ENCODE peak calls at places on chromosomes 4 and X, in nine cellular contexts. One of them, this sample, is unnamed. For H3K9me3 and H3K4me1, the result is how much of the 10 kb centered on the place peaks cover.

GRCh38 chr4:169252339-169253086 is 18.2 kb downstream of the SH3RF1 start:
- DNase-seq in colonic mucosa: no peak
- DNase-seq in A549: no peak
- DNase-seq in lung: no peak
- DNase-seq in breast epithelium: no peak
- DNase-seq in Peyer's patch: no peak
- DNase-seq in tibial nerve: no peak
- DNase-seq in H1: no peak
- DNase-seq in tibial artery: no peak
- DNase-seq in this sample: no peak

GRCh38 chr4:101801957-101802356 is 11.4 kb downstream of the BANK1 start:
- DNase-seq in colonic mucosa: no peak
- DNase-seq in A549: no peak
- DNase-seq in lung: no peak
- DNase-seq in breast epithelium: no peak
- DNase-seq in Peyer's patch: no peak
- DNase-seq in tibial nerve: no peak
- DNase-seq in H1: no peak
- DNase-seq in tibial artery: no peak
- DNase-seq in this sample: no peak

GRCh38 chrX:53071064-53071463 is 11.1 kb upstream of the TSPYL2 start:
- DNase-seq in colonic mucosa: no peak
- DNase-seq in A549: no peak
- DNase-seq in lung: no peak
- DNase-seq in breast epithelium: no peak
- DNase-seq in Peyer's patch: no peak
- DNase-seq in tibial nerve: no peak
- DNase-seq in H1: no peak
- DNase-seq in tibial artery: no peak
- DNase-seq in this sample: no peak

GRCh38 chr4:124527364-124527763 is 185.2 kb downstream of the ANKRD50 start:
- DNase-seq in colonic mucosa: no peak
- DNase-seq in A549: no peak
- DNase-seq in lung: no peak
- DNase-seq in breast epithelium: no peak
- DNase-seq in Peyer's patch: no peak
- DNase-seq in tibial nerve: no peak
- DNase-seq in H1: no peak
- DNase-seq in tibial artery: no peak
- DNase-seq in this sample: no peak

GRCh38 chrX:16585486-16586370 is 64.2 kb upstream of the S100G start:
- DNase-seq in colonic mucosa: no peak
- DNase-seq in A549: no peak
- DNase-seq in lung: no peak
- DNase-seq in breast epithelium: no peak
- DNase-seq in Peyer's patch: no peak
- DNase-seq in tibial nerve: no peak
- DNase-seq in H1: no peak
- DNase-seq in tibial artery: no peak
- DNase-seq in this sample: no peak

GRCh38 chr4:78032446-78032845 is 24.7 kb upstream of the FRAS1 start:
- DNase-seq in colonic mucosa: no peak
- DNase-seq in A549: no peak
- DNase-seq in lung: no peak
- DNase-seq in breast epithelium: no peak
- DNase-seq in Peyer's patch: no peak
- DNase-seq in tibial nerve: no peak
- DNase-seq in H1: no peak
- DNase-seq in tibial artery: no peak
- DNase-seq in this sample: no peak

GRCh38 chr4:154579927-154580326 is 10.6 kb downstream of the FGA start:
- DNase-seq in colonic mucosa: no peak
- DNase-seq in A549: no peak
- DNase-seq in lung: no peak
- DNase-seq in breast epithelium: no peak
- DNase-seq in Peyer's patch: no peak
- DNase-seq in tibial nerve: no peak
- DNase-seq in H1: no peak
- DNase-seq in tibial artery: no peak
- DNase-seq in this sample: no peak

GRCh38 chr4:68180858-68181531 is 51.3 kb upstream of the TMPRSS11F start:
- DNase-seq in colonic mucosa: no peak
- DNase-seq in A549: peak
- DNase-seq in lung: no peak
- DNase-seq in breast epithelium: no peak
- DNase-seq in Peyer's patch: no peak
- DNase-seq in tibial nerve: no peak
- DNase-seq in H1: no peak
- DNase-seq in tibial artery: no peak
- DNase-seq in this sample: no peak

GRCh38 chr4:22986881-22987280 is 294.1 kb downstream of the GBA3 start:
- DNase-seq in colonic mucosa: no peak
- DNase-seq in A549: no peak
- DNase-seq in lung: no peak
- DNase-seq in breast epithelium: no peak
- DNase-seq in Peyer's patch: no peak
- DNase-seq in tibial nerve: no peak
- DNase-seq in H1: no peak
- DNase-seq in tibial artery: no peak
- DNase-seq in this sample: no peak

GRCh38 chr4:113945906-113946305 is 33.5 kb downstream of the ARSJ start:
- DNase-seq in colonic mucosa: no peak
- DNase-seq in A549: no peak
- DNase-seq in lung: no peak
- DNase-seq in breast epithelium: no peak
- DNase-seq in Peyer's patch: no peak
- DNase-seq in tibial nerve: no peak
- DNase-seq in H1: no peak
- DNase-seq in tibial artery: no peak
- DNase-seq in this sample: no peak

GRCh38 chrX:145068450-145068849 is 178.9 kb upstream of the SPANXN1 start:
- DNase-seq in colonic mucosa: no peak
- DNase-seq in A549: no peak
- DNase-seq in lung: no peak
- DNase-seq in breast epithelium: no peak
- DNase-seq in Peyer's patch: no peak
- DNase-seq in tibial nerve: no peak
- DNase-seq in H1: no peak
- DNase-seq in tibial artery: no peak
- DNase-seq in this sample: no peak
- H3K9me3 ChIP-seq in colonic mucosa: under half
- H3K9me3 ChIP-seq in A549: under half
- H3K9me3 ChIP-seq in lung: under half
- H3K9me3 ChIP-seq in breast epithelium: under half
- H3K9me3 ChIP-seq in Peyer's patch: under half
- H3K9me3 ChIP-seq in tibial nerve: under half
- H3K9me3 ChIP-seq in H1: under half
- H3K9me3 ChIP-seq in tibial artery: under half
- H3K9me3 ChIP-seq in this sample: under half

GRCh38 chr4:25547343-25547742 is 108.3 kb upstream of the SLC34A2 start:
- DNase-seq in colonic mucosa: no peak
- DNase-seq in A549: no peak
- DNase-seq in lung: no peak
- DNase-seq in breast epithelium: no peak
- DNase-seq in Peyer's patch: no peak
- DNase-seq in tibial nerve: no peak
- DNase-seq in H1: no peak
- DNase-seq in tibial artery: no peak
- DNase-seq in this sample: peak

GRCh38 chr4:25551608-25552007 is 104.0 kb upstream of the SLC34A2 start:
- DNase-seq in colonic mucosa: peak
- DNase-seq in A549: no peak
- DNase-seq in lung: peak
- DNase-seq in breast epithelium: no peak
- DNase-seq in Peyer's patch: no peak
- DNase-seq in tibial nerve: no peak
- DNase-seq in H1: no peak
- DNase-seq in tibial artery: no peak
- DNase-seq in this sample: peak

GRCh38 chr4:25552580-25553271 is 102.9 kb upstream of the SLC34A2 start:
- DNase-seq in colonic mucosa: peak
- DNase-seq in A549: peak
- DNase-seq in lung: peak
- DNase-seq in breast epithelium: peak
- DNase-seq in Peyer's patch: peak
- DNase-seq in tibial nerve: no peak
- DNase-seq in H1: no peak
- DNase-seq in tibial artery: no peak
- DNase-seq in this sample: peak

GRCh38 chr4:25549413-25549812 is 106.2 kb upstream of the SLC34A2 start:
- DNase-seq in colonic mucosa: no peak
- DNase-seq in A549: no peak
- DNase-seq in lung: no peak
- DNase-seq in breast epithelium: no peak
- DNase-seq in Peyer's patch: no peak
- DNase-seq in tibial nerve: no peak
- DNase-seq in H1: no peak
- DNase-seq in tibial artery: no peak
- DNase-seq in this sample: no peak

DNA sequence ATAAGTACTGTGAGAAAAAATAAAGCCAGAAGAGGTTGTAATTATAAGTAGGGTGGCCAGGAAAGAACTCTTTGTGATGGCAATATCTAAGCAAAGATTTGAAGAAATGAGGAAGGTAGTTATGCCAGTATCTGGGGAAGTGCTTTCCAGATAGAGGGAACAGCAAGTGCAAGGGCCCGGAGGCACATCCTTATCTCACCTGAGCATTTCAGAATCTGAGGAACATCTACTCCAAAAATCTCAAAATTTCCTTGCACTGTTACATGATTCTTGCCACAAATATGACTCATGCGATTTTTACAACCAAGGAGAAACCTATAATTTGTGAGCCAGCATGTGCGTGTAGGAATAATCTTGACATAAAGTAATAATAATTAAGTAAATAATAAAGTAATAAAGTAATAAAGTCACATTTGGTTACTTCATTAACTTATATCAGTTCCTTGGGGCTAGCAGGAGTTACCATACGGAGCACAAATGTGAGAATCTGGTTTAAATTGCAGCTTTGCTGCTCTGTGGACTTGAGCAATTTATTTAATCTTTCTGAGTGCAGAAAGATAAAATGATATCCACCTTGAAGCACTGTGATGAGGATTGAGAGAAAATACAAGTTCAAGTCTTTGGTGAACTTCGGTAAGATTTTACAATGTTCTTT is 105.1 kb upstream of the SLC34A2 start:
- DNase-seq in colonic mucosa: no peak
- DNase-seq in A549: no peak
- DNase-seq in lung: no peak
- DNase-seq in breast epithelium: no peak
- DNase-seq in Peyer's patch: no peak
- DNase-seq in tibial nerve: no peak
- DNase-seq in H1: no peak
- DNase-seq in tibial artery: no peak
- DNase-seq in this sample: no peak
- H3K4me1 ChIP-seq in colonic mucosa: under half
- H3K4me1 ChIP-seq in A549: under half
- H3K4me1 ChIP-seq in lung: under half
- H3K4me1 ChIP-seq in breast epithelium: under half
- H3K4me1 ChIP-seq in Peyer's patch: under half
- H3K4me1 ChIP-seq in tibial nerve: under half
- H3K4me1 ChIP-seq in H1: under half
- H3K4me1 ChIP-seq in tibial artery: under half
- H3K4me1 ChIP-seq in this sample: under half

GRCh38 chrX:153387987-153388721 is 13.0 kb downstream of the PNMA6E start:
- DNase-seq in colonic mucosa: no peak
- DNase-seq in A549: no peak
- DNase-seq in lung: no peak
- DNase-seq in breast epithelium: no peak
- DNase-seq in Peyer's patch: no peak
- DNase-seq in tibial nerve: no peak
- DNase-seq in H1: no peak
- DNase-seq in tibial artery: no peak
- DNase-seq in this sample: no peak

GRCh38 chrX:153384390-153384789 is 16.8 kb downstream of the PNMA6E start:
- DNase-seq in colonic mucosa: no peak
- DNase-seq in A549: no peak
- DNase-seq in lung: no peak
- DNase-seq in breast epithelium: no peak
- DNase-seq in Peyer's patch: no peak
- DNase-seq in tibial nerve: no peak
- DNase-seq in H1: no peak
- DNase-seq in tibial artery: no peak
- DNase-seq in this sample: no peak

GRCh38 chrX:153386097-153386496 is 15.1 kb downstream of the PNMA6E start:
- DNase-seq in colonic mucosa: no peak
- DNase-seq in A549: no peak
- DNase-seq in lung: no peak
- DNase-seq in breast epithelium: no peak
- DNase-seq in Peyer's patch: no peak
- DNase-seq in tibial nerve: no peak
- DNase-seq in H1: no peak
- DNase-seq in tibial artery: no peak
- DNase-seq in this sample: no peak

GRCh38 chrX:153388722-153389459 is 12.3 kb downstream of the PNMA6E start:
- DNase-seq in colonic mucosa: peak
- DNase-seq in A549: no peak
- DNase-seq in lung: no peak
- DNase-seq in breast epithelium: no peak
- DNase-seq in Peyer's patch: no peak
- DNase-seq in tibial nerve: no peak
- DNase-seq in H1: no peak
- DNase-seq in tibial artery: no peak
- DNase-seq in this sample: no peak

DNA sequence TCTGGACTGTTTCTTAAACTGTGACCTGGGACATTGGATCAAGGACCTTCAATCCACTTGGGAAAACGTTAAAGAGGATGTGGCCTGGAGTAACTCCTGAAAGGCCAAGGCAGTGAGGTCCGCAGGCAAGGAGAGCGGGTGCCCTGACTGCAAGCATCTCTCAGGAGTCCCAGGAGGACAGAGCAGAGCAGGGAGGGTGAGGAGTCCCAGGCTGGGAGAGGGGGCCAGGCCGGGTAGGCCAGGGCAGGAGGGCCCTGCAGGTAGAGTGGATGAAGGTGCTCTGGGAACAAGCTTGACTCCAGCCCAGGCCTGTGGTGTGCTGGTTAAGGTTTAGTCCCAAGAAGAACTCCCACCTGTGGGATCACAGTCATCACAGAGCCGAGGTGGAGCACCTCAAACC is 13.8 kb downstream of the PNMA6E start:
- DNase-seq in colonic mucosa: no peak
- DNase-seq in A549: no peak
- DNase-seq in lung: no peak
- DNase-seq in breast epithelium: no peak
- DNase-seq in Peyer's patch: no peak
- DNase-seq in tibial nerve: no peak
- DNase-seq in H1: no peak
- DNase-seq in tibial artery: no peak
- DNase-seq in this sample: no peak
- H3K9me3 ChIP-seq in colonic mucosa: under half
- H3K9me3 ChIP-seq in A549: under half
- H3K9me3 ChIP-seq in lung: under half
- H3K9me3 ChIP-seq in breast epithelium: under half
- H3K9me3 ChIP-seq in Peyer's patch: under half
- H3K9me3 ChIP-seq in tibial nerve: under half
- H3K9me3 ChIP-seq in H1: under half
- H3K9me3 ChIP-seq in tibial artery: under half
- H3K9me3 ChIP-seq in this sample: under half

DNA sequence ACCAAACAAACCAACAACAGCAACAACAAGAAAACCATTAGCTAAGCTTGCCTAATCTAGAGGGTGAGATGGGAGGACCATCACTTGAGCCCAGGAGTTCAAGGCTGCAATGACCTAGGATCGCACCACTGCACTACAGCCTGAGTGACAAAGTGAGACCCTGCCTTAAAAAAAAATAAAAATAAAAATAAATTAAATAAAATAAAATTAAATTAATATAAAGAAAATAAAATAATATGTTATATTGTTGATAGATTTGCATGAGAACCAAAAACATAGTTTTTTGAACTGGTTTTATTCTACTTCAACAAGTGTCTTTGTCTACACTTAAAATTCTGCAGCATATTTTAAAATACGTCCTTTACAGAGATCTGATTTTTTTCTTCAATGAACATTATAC is 2683.1 kb downstream of the ARAP2 start:
- DNase-seq in colonic mucosa: no peak
- DNase-seq in A549: no peak
- DNase-seq in lung: no peak
- DNase-seq in breast epithelium: no peak
- DNase-seq in Peyer's patch: no peak
- DNase-seq in tibial nerve: no peak
- DNase-seq in H1: no peak
- DNase-seq in tibial artery: no peak
- DNase-seq in this sample: no peak
- H3K4me1 ChIP-seq in colonic mucosa: under half
- H3K4me1 ChIP-seq in A549: under half
- H3K4me1 ChIP-seq in lung: under half
- H3K4me1 ChIP-seq in breast epithelium: under half
- H3K4me1 ChIP-seq in Peyer's patch: under half
- H3K4me1 ChIP-seq in tibial nerve: under half
- H3K4me1 ChIP-seq in H1: under half
- H3K4me1 ChIP-seq in tibial artery: under half
- H3K4me1 ChIP-seq in this sample: under half